ENCODE peak calls at places on chromosomes 16 and 17, in seven cellular contexts. O, V, B, Z, X, E and F are unnamed samples.

GRCh38 chr16:57567691-57568090 is 25.2 kb downstream of the ADGRG5 start:
- DNase-seq in V (no peak), Z (no peak), B (no peak), X (no peak), O (no peak), E (no peak), F (no peak)

GRCh38 chr17:65173284-65173793 is 36.2 kb downstream of the RGS9 start:
- DNase-seq in X (no peak), B (no peak), E (peak; percentile 49), O (peak; percentile 71), Z (peak; percentile 89), V (no peak), F (no peak)

GRCh38 chr17:67392111-67392510 is 15.0 kb downstream of the PITPNC1 start:
- DNase-seq in B (no peak), O (no peak), E (no peak), Z (no peak), V (no peak), X (no peak), F (no peak)

GRCh38 chr16:49527621-49528020 is 154.0 kb downstream of the C16orf78 start:
- DNase-seq in O (peak; percentile 58), B (no peak), V (no peak), X (no peak), Z (no peak), E (no peak), F (no peak)

GRCh38 chr17:61159415-61159814 is 240.2 kb upstream of the TBX2 start:
- DNase-seq in O (no peak), V (no peak), B (no peak), X (no peak), Z (no peak), E (no peak), F (no peak)

GRCh38 chr16:56892705-56893104 is 27.7 kb downstream of the SLC12A3 start:
- DNase-seq in V (no peak), Z (no peak), B (no peak), X (no peak), E (no peak), O (no peak), F (no peak)

GRCh38 chr17:21573961-21574610 is 118.2 kb upstream of the KCNJ18 start:
- DNase-seq in V (no peak), X (no peak), Z (no peak), B (no peak), O (peak; percentile 81), E (no peak), F (no peak)

GRCh38 chr16:3574195-3574594 is 3.0 kb downstream of the NLRC3 start:
- DNase-seq in V (no peak), O (no peak), X (no peak), Z (no peak), B (no peak), E (no peak), F (no peak)

GRCh38 chr17:42027961-42028790 is 8.3 kb downstream of the NKIRAS2 start:
- DNase-seq in X (peak; percentile 79), E (peak; percentile 77), O (no peak), B (peak; percentile 39), V (no peak), Z (peak; percentile 51), F (no peak)

GRCh38 chr17:73705594-73705993 is 61.3 kb upstream of the SDK2 start:
- DNase-seq in X (no peak), B (no peak), O (peak; percentile 83), V (no peak), E (no peak), Z (no peak), F (no peak)

GRCh38 chr17:76683011-76683755 is 27.6 kb downstream of the MXRA7 start:
- DNase-seq in V (no peak), Z (peak; percentile 77), O (peak; percentile 58), X (no peak), E (peak; percentile 81), B (no peak), F (no peak)

GRCh38 chr16:67967956-67968439 is 439 bp downstream of the SLC12A4 start:
- DNase-seq in B (no peak), V (no peak), E (peak; percentile 60), O (peak; percentile 82), X (no peak), Z (peak; percentile 84), F (peak; percentile 48)

GRCh38 chr17:29054835-29055234 is 11.9 kb downstream of the PIPOX start:
- DNase-seq in O (peak; percentile 78), V (no peak), B (no peak), Z (no peak), E (no peak), X (no peak), F (no peak)

GRCh38 chr16:77993586-77993985 is 28.8 kb upstream of the CLEC3A start:
- DNase-seq in O (no peak), V (no peak), B (no peak), E (no peak), X (no peak), Z (no peak), F (no peak)

GRCh38 chr17:10614536-10615155 is 42.5 kb downstream of the MYH3 start:
- DNase-seq in X (peak; percentile 45), Z (peak; percentile 25), B (peak; percentile 42), V (no peak), O (peak; percentile 69), E (peak; percentile 81), F (peak; percentile 13)

GRCh38 chr17:21288581-21289017 is 4.1 kb downstream of the MAP2K3 start:
- DNase-seq in X (no peak), O (no peak), Z (no peak), E (no peak), V (peak; percentile 32), B (no peak), F (no peak)

GRCh38 chr17:4900231-4901107 is 1.1 kb downstream of the C17orf107 start:
- DNase-seq in O (no peak), E (peak; percentile 91), B (no peak), V (no peak), Z (no peak), X (no peak), F (no peak)

GRCh38 chr17:37825851-37826250 is 81.0 kb upstream of the HNF1B start:
- DNase-seq in O (no peak), V (no peak), E (no peak), X (no peak), Z (no peak), B (no peak), F (no peak)

GRCh38 chr17:37824534-37825485 is 80.0 kb upstream of the HNF1B start:
- DNase-seq in X (peak; percentile 62), B (no peak), O (no peak), V (no peak), Z (no peak), E (no peak), F (no peak)

GRCh38 chr17:37827905-37828304 is 83.0 kb upstream of the HNF1B start:
- DNase-seq in E (no peak), B (no peak), X (no peak), Z (no peak), V (no peak), O (no peak), F (no peak)

GRCh38 chr17:37828313-37829124 is 83.7 kb upstream of the HNF1B start:
- DNase-seq in E (no peak), X (no peak), B (no peak), Z (peak; percentile 65), O (no peak), V (no peak), F (no peak)

DNA sequence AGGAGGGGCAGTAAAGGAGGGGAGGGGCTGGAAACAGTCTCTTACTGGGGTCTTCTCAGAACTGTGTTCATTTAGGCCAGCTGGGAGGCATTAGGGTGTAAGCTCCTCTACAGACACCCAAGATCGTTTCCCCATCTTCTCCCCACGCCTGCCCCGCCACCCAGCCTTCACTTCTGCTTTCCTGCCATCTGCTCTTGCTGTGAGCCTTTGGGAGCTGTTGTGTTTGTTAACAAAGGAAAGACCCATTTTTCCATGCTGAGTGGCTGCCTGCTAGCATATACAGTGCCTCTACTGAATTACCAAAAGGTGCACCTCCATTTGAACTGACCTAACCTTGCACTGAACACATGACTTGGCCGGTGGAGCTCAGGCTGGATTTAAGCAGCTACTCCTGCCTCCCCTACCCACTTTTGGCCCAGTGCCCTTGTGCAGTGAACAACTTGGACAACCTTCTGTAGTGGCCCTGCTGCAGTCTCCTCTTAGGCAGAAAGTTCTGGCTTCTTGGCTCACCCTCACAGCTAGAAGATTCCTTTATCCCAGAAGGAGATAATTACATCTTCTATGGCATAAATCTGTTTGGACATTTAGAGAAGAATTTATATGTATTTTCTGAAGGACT is 81.7 kb upstream of the HNF1B start:
- DNase-seq in X (no peak), E (no peak), B (no peak), V (no peak), O (no peak), Z (no peak), F (no peak)
- TF ChIP-seq JUND in X (no peak), E (no peak), B (no peak), V (no peak), O (no peak), Z (no peak), F (no peak)

DNA sequence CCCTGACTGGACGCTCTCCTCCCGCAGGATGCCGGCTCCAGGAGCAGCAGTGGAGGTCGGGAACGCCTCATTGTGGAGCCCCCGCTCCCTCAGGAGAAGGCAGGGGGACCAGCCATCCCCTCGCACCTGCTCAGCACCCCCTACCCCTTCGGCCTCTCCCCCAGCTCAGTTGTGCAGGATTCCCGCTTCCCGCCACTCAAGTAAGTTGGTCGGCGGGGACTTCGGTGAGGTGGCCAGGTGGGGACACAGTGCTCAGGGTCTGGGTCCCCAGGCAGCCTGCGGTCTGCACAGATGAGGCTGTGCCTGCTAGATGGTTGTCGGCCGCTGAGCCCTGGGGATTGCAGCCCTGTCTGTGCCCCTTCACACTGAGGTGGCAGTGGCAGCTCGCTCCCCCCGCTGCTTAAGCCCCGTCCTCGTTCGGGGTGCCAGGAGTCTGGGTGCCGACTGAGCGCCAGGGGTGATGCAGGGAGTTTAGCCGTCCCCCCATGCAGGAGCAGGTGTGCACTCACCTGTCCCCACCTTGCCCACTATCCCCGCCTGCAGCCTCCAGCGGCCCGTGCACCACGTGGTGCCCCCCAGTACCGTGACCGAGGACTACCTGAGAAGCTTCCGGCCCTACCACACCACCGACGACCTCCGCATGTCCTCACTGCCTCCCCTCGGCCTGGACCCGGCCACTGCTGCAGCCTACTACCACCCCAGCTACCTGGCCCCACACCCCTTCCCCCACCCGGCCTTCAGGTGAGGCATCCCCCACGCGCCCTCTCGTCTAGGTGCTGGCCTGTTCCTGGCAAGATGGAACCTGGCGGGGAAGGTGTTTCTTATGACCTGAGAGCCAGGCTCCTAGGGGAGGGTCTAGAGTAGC is 34.3 kb downstream of the GINS2 start:
- DNase-seq in V (no peak), B (no peak), Z (no peak), E (no peak), O (no peak), X (no peak), F (no peak)
- TF ChIP-seq JUND in V (no peak), B (no peak), Z (no peak), E (no peak), O (no peak), X (no peak), F (no peak)

GRCh38 chr17:27552467-27552779 is 78.6 kb upstream of the LGALS9 start:
- DNase-seq in B (peak; percentile 56), O (no peak), X (peak; percentile 45), E (no peak), Z (peak; percentile 39), V (no peak), F (peak; percentile 22)
- TF ChIP-seq JUND in B (peak; percentile 84), O (peak; percentile 79), X (no peak), E (no peak), Z (peak; percentile 78), V (no peak), F (no peak)

DNA sequence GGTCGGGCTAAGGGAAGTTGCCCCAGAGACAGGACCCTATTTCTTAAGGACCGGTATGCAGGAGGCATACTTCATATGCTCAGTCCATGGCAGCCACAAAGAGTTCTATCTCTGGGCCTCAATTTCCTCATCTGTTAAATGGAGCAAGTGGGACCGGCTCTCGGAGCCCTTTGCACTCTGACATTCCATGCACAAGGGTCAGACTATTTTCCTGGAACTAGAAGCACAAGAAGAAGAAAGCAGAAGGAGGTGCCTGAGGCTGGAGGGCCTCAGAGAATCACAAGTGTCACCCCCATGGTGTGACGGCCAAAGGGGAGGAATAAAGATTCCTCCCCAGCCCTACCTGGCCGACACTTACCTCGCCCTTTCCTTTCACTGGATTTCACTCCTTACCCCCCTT is 115.8 kb downstream of the GSG1L start:
- DNase-seq in Z (no peak), E (no peak), O (no peak), X (no peak), B (no peak), V (no peak), F (no peak)
- TF ChIP-seq JUND in Z (no peak), E (no peak), O (no peak), X (no peak), B (no peak), V (no peak), F (no peak)